ENCODE peak calls at places on chromosomes 7 and 10, in ten cellular contexts. J, G, Y, R, P, L, M, H, X and B are unnamed samples.

GRCh38 chr10:128165536-128165935 is 39.3 kb upstream of the MKI67 start:
- DNase-seq in J (no peak), G (no peak), Y (no peak), R (no peak), P (no peak), L (no peak), M (no peak), H (no peak), X (no peak), B (no peak)

GRCh38 chr7:95611224-95611623 is 14.9 kb upstream of the PDK4 start:
- DNase-seq in J (no peak), G (no peak), Y (no peak), R (no peak), P (no peak), L (no peak), M (no peak), H (no peak), X (no peak), B (no peak)

GRCh38 chr10:77424257-77424656 is 213.4 kb downstream of the KCNMA1 start:
- DNase-seq in J (no peak), G (no peak), Y (no peak), R (no peak), P (no peak), L (no peak), M (no peak), H (no peak), X (no peak), B (no peak)

GRCh38 chr7:36726806-36727503 is 2.7 kb upstream of the AOAH start:
- DNase-seq in J (no peak), G (no peak), Y (no peak), R (no peak), P (no peak), L (no peak), M (no peak), H (no peak), X (no peak), B (no peak)

GRCh38 chr10:11434323-11434722 is 177.1 kb downstream of the USP6NL start:
- DNase-seq in J (no peak), G (no peak), Y (no peak), R (no peak), P (no peak), L (no peak), M (no peak), H (no peak), X (no peak), B (no peak)

GRCh38 chr10:34348917-34349509 is 466.1 kb downstream of the PARD3 start:
- DNase-seq in J (no peak), G (no peak), Y (no peak), R (no peak), P (no peak), L (no peak), M (no peak), H (no peak), X (no peak), B (no peak)

GRCh38 chr10:48691812-48692528 is 7.3 kb downstream of the WDFY4 start:
- DNase-seq in J (no peak), G (no peak), Y (no peak), R (no peak), P (no peak), L (no peak), M (no peak), H (no peak), X (no peak), B (no peak)

GRCh38 chr7:29835718-29836117 is 29.4 kb downstream of the WIPF3 start:
- DNase-seq in J (no peak), G (no peak), Y (no peak), R (no peak), P (no peak), L (no peak), M (no peak), H (no peak), X (no peak), B (no peak)

GRCh38 chr10:3071405-3072198 is 4.3 kb downstream of the PFKP start:
- DNase-seq in J (no peak), G (no peak), Y (no peak), R (no peak), P (no peak), L (peak; percentile 92), M (no peak), H (no peak), X (no peak), B (no peak)

GRCh38 chr10:62422068-62422590 is 48.0 kb downstream of the ZNF365 start:
- DNase-seq in J (no peak), G (no peak), Y (no peak), R (no peak), P (no peak), L (peak; percentile 86), M (no peak), H (no peak), X (no peak), B (no peak)

GRCh38 chr10:63554666-63555065 is 33.5 kb downstream of the REEP3 start:
- DNase-seq in J (no peak), G (no peak), Y (no peak), R (no peak), P (no peak), L (peak; percentile 79), M (no peak), H (no peak), X (peak; percentile 16), B (no peak)

GRCh38 chr7:95686109-95686508 is 86.2 kb upstream of the DYNC1I1 start:
- DNase-seq in J (peak; percentile 57), G (no peak), Y (no peak), R (peak; percentile 75), P (no peak), L (peak; percentile 70), M (no peak), H (no peak), X (peak; percentile 39), B (peak; percentile 54)

GRCh38 chr10:21888959-21889358 is 114.6 kb downstream of the DNAJC1 start:
- DNase-seq in J (no peak), G (no peak), Y (no peak), R (no peak), P (no peak), L (no peak), M (no peak), H (no peak), X (no peak), B (no peak)

GRCh38 chr10:69685802-69686585 is 55.9 kb downstream of the FAM241B start:
- DNase-seq in J (no peak), G (no peak), Y (peak; percentile 86), R (no peak), P (no peak), L (peak; percentile 87), M (no peak), H (no peak), X (no peak), B (no peak)

GRCh38 chr10:96334888-96335526 is 23.8 kb downstream of the OPALIN start:
- DNase-seq in J (no peak), G (no peak), Y (no peak), R (no peak), P (no peak), L (peak; percentile 21), M (no peak), H (no peak), X (no peak), B (peak; percentile 4)

GRCh38 chr10:58856508-58857240 is 319.8 kb upstream of the PHYHIPL start:
- DNase-seq in J (peak; percentile 62), G (no peak), Y (no peak), R (no peak), P (no peak), L (peak; percentile 99), M (no peak), H (no peak), X (no peak), B (no peak)

GRCh38 chr10:15325243-15326002 is 45.7 kb downstream of the FAM171A1 start:
- DNase-seq in J (no peak), G (no peak), Y (peak; percentile 43), R (no peak), P (no peak), L (peak; percentile 91), M (no peak), H (no peak), X (no peak), B (no peak)

GRCh38 chr7:27095050-27095896 is 527 bp downstream of the HOXA1 start:
- DNase-seq in J (no peak), G (no peak), Y (no peak), R (no peak), P (no peak), L (no peak), M (no peak), H (no peak), X (no peak), B (no peak)

GRCh38 chr10:12381536-12382156 is 32.3 kb downstream of the CAMK1D start:
- DNase-seq in J (no peak), G (no peak), Y (no peak), R (no peak), P (no peak), L (no peak), M (no peak), H (no peak), X (no peak), B (no peak)

GRCh38 chr7:92904292-92905131 is 68.1 kb upstream of the CDK6 start:
- DNase-seq in J (no peak), G (peak; percentile 63), Y (no peak), R (no peak), P (peak; percentile 50), L (peak; percentile 97), M (peak; percentile 58), H (peak; percentile 31), X (no peak), B (no peak)

GRCh38 chr7:44080686-44081265 is 1.6 kb downstream of the POLM start:
- DNase-seq in J (no peak), G (no peak), Y (peak; percentile 29), R (no peak), P (no peak), L (no peak), M (no peak), H (no peak), X (no peak), B (no peak)

GRCh38 chr10:32983333-32983909 is 25.4 kb upstream of the ITGB1 start:
- DNase-seq in J (no peak), G (no peak), Y (no peak), R (no peak), P (no peak), L (peak; percentile 97), M (no peak), H (no peak), X (no peak), B (no peak)

GRCh38 chr7:116138202-116138801 is 72.0 kb upstream of the TES start:
- DNase-seq in J (no peak), G (no peak), Y (no peak), R (peak; percentile 8), P (no peak), L (peak; percentile 69), M (no peak), H (no peak), X (peak; percentile 59), B (peak; percentile 18)

GRCh38 chr10:69232252-69232651 is 12.1 kb downstream of the HKDC1 start:
- DNase-seq in J (no peak), G (no peak), Y (no peak), R (no peak), P (no peak), L (peak; percentile 67), M (no peak), H (no peak), X (no peak), B (no peak)

GRCh38 chr7:47493971-47494370 is 87.9 kb downstream of the TNS3 start:
- DNase-seq in J (no peak), G (no peak), Y (no peak), R (no peak), P (no peak), L (no peak), M (no peak), H (no peak), X (no peak), B (no peak)

GRCh38 chr7:79988642-79989041 is 146.0 kb upstream of the GNAI1 start:
- DNase-seq in J (no peak), G (no peak), Y (no peak), R (no peak), P (no peak), L (no peak), M (no peak), H (no peak), X (no peak), B (no peak)

GRCh38 chr7:77269360-77270075 is 69.9 kb upstream of the FGL2 start:
- DNase-seq in J (peak; percentile 70), G (no peak), Y (peak; percentile 42), R (no peak), P (no peak), L (no peak), M (no peak), H (no peak), X (peak; percentile 6), B (no peak)

GRCh38 chr7:83798489-83798888 is 149.6 kb upstream of the SEMA3E start:
- DNase-seq in J (no peak), G (no peak), Y (no peak), R (no peak), P (no peak), L (no peak), M (no peak), H (no peak), X (no peak), B (no peak)